ENCODE peak calls at places on chromosomes 4 and X, in ten cellular contexts. W is pancreas, O is uterus, I is cardiac muscle cell, A is IMR-90, G is tibial nerve, S is sigmoid colon, Y is transverse colon, F is body of pancreas, C is esophagus muscularis mucosa. P is an unnamed sample.

GRCh38 chr4:74539043-74539790 is 94.3 kb downstream of the AREG start:
- DNase-seq in S (no peak), I (peak; percentile 69), O (no peak), C (no peak), W (no peak), A (no peak), Y (no peak), G (no peak), F (no peak), P (no peak)

GRCh38 chrX:114344756-114345155 is 239.1 kb upstream of the HTR2C start:
- DNase-seq in W (no peak), G (no peak), O (no peak), F (no peak), A (peak; percentile 22), S (no peak), Y (no peak), I (peak; percentile 60), C (no peak), P (peak; percentile 66)

GRCh38 chr4:125115941-125116340 is 198.8 kb upstream of the FAT4 start:
- DNase-seq in S (no peak), A (peak; percentile 94), G (no peak), C (no peak), W (no peak), I (no peak), F (no peak), O (no peak), Y (no peak), P (no peak)

GRCh38 chr4:2085496-2085901 is 26.4 kb downstream of the NAT8L start:
- DNase-seq in C (no peak), G (no peak), W (no peak), Y (peak; percentile 2), A (no peak), I (no peak), O (no peak), F (no peak), S (peak; percentile 54), P (peak; percentile 30)

GRCh38 chr4:171849823-171850222 is 36.6 kb downstream of the GALNTL6 start:
- DNase-seq in I (no peak), W (no peak), Y (no peak), C (no peak), G (no peak), O (no peak), A (no peak), S (no peak), F (no peak), P (no peak)

GRCh38 chrX:41332988-41333743 is 796 bp upstream of the DDX3X start:
- DNase-seq in I (peak; percentile 87), A (peak; percentile 84), C (peak; percentile 93), W (peak; percentile 92), G (peak; percentile 79), Y (peak; percentile 90), O (peak; percentile 90), F (peak; percentile 79), S (peak; percentile 95), P (peak; percentile 94)

GRCh38 chrX:261167-261857 is 19.9 kb upstream of the PLCXD1 start:
- DNase-seq in F (no peak), O (no peak), G (no peak), S (peak; percentile 57), I (peak; percentile 79), A (peak; percentile 23), Y (no peak), C (no peak), W (peak; percentile 51), P (peak; percentile 91)

GRCh38 chr4:18695733-18696527 is 674.4 kb upstream of the LCORL start:
- DNase-seq in W (no peak), F (no peak), O (no peak), Y (no peak), I (no peak), S (no peak), A (no peak), C (no peak), G (no peak), P (no peak)

GRCh38 chr4:78612398-78613005 is 60.9 kb downstream of the ANXA3 start:
- DNase-seq in F (peak; percentile 24), A (peak; percentile 61), W (no peak), S (no peak), C (no peak), I (peak; percentile 77), O (no peak), G (peak; percentile 46), Y (peak; percentile 26), P (no peak)

GRCh38 chrX:42149786-42150185 is 226.4 kb upstream of the CASK start:
- DNase-seq in C (no peak), W (no peak), O (no peak), A (no peak), F (no peak), Y (no peak), I (peak; percentile 75), S (no peak), G (no peak), P (peak; percentile 41)

GRCh38 chr4:8010618-8011017 is 71.0 kb upstream of the AFAP1 start:
- DNase-seq in C (no peak), F (peak; percentile 34), S (peak; percentile 78), W (peak; percentile 83), Y (peak; percentile 49), G (peak; percentile 10), A (peak; percentile 57), I (peak; percentile 74), O (no peak), P (peak; percentile 37)

GRCh38 chr4:123346944-123347343 is 49.7 kb upstream of the SPRY1 start:
- DNase-seq in C (no peak), G (no peak), Y (no peak), I (no peak), A (no peak), W (no peak), O (no peak), S (no peak), F (no peak), P (no peak)

GRCh38 chr4:163591614-163592020 is 97.1 kb downstream of the TMA16 start:
- DNase-seq in O (no peak), W (no peak), F (no peak), I (no peak), A (no peak), S (no peak), C (no peak), G (no peak), Y (no peak), P (no peak)
- H3K27ac ChIP-seq in O (no peak overlapping the region), W (no peak overlapping the region), F (no peak overlapping the region), I (no peak overlapping the region), A (no peak overlapping the region), S (no peak overlapping the region), C (no peak overlapping the region), G (no peak overlapping the region), Y (no peak overlapping the region), P (no peak overlapping the region)

GRCh38 chr4:179626687-179627086 is 2184.4 kb upstream of the AGA start:
- DNase-seq in O (no peak), F (no peak), G (no peak), C (no peak), A (no peak), I (no peak), W (no peak), S (no peak), Y (no peak), P (no peak)
- TF ChIP-seq CTCF in O (no peak), F (no peak), G (no peak), C (no peak), A (peak; percentile 18), I (no peak), W (no peak), S (no peak), Y (no peak), P (no peak)

GRCh38 chrX:154016366-154017076 is 3.2 kb downstream of the IRAK1 start:
- DNase-seq in C (no peak), S (no peak), F (no peak), W (peak; percentile 61), O (no peak), I (no peak), G (no peak), Y (no peak), A (no peak), P (peak; percentile 77)
- H3K27ac ChIP-seq in C (no peak overlapping the region), S (no peak overlapping the region), F (no peak overlapping the region), W (no peak overlapping the region), O (no peak overlapping the region), I (no peak overlapping the region), G (no peak overlapping the region), Y (no peak overlapping the region), A (no peak overlapping the region), P (no peak overlapping the region)

GRCh38 chr4:83996254-83996653 is 460.3 kb downstream of the GPAT3 start:
- DNase-seq in G (no peak), Y (no peak), A (no peak), O (no peak), I (no peak), W (no peak), F (no peak), C (no peak), S (no peak), P (no peak)

GRCh38 chr4:83989835-83990234 is 453.9 kb downstream of the GPAT3 start:
- DNase-seq in A (no peak), S (no peak), G (no peak), C (no peak), Y (no peak), I (no peak), F (no peak), W (no peak), O (no peak), P (no peak)

GRCh38 chr4:83993774-83994173 is 457.9 kb downstream of the GPAT3 start:
- DNase-seq in A (no peak), F (no peak), S (no peak), W (no peak), Y (no peak), O (no peak), G (no peak), C (no peak), I (no peak), P (no peak)
- TF ChIP-seq CTCF in A (peak; percentile 17), F (no peak), S (no peak), W (no peak), Y (no peak), O (no peak), G (no peak), C (no peak), I (no peak), P (peak; percentile 25)

DNA sequence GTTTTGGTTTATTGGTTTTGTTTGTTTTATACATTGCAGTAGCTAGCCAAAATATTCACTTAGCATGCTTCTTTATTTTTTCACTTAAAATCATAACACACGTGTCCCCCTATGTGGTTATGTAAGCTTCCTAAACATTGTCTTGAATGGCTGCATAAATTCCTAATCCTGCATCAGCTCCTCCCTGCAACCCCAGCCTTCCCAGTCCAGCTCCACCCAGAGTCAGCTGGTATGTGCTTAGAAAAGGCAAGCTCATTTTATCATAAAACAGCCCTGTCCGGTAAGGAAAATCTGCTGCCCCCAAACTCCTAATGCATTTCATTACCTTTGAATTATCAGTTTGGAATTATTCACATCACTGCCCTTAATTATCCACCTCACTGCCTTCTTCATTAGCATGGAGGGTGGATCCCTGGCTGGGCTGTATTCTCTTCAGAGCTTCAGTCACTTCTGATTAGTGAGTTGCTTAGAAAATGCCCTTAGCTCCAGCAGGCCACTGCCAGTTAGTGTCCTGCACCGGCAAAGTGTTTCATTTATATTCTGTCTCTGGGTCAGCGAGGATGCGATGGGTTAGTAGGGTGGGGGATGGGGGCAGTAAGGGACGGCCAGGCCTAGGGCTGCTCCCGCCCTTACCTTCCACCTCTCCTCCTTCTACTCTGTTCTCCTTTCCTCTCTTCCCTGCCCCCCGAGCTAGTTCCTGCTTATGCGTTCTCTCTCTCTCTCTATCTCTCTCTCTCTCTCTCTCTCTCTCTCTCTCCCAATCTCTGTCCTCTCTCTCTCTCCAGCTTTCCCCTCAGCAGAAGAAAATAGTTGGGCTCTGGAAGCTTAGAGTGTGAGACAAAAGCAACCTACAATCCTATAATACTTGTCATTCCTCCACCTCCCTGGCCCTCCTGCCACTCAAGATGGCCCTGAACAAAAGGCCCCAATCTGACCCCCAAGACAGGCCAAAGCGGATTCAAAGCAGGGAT is 174.8 kb upstream of the KLF3 start:
- DNase-seq in A (no peak), Y (no peak), O (no peak), S (no peak), I (peak; percentile 46), C (peak; percentile 75), W (no peak), F (no peak), G (no peak), P (no peak)
- H3K27ac ChIP-seq in A (no peak overlapping the region), Y (peak overlapping the region; percentile 60), O (no peak overlapping the region), S (peak overlapping the region; percentile 10), I (peak overlapping the region; percentile 15), C (no peak overlapping the region), W (no peak overlapping the region), F (no peak overlapping the region), G (peak overlapping the region; percentile 2), P (no peak overlapping the region)